ENCODE peak calls at places on chromosomes 4 and X, in five cellular contexts. X is stomach, Q is endothelial cell of umbilical vein, W is Peyer's patch, Z is thyroid gland. G is an unnamed sample. For H3K27me3 and H3K4me1, the result is how much of the 10 kb centered on the place peaks cover.

GRCh38 chr4:99507349-99507748 is 3.5 kb upstream of the C4orf17 start:
- DNase-seq in X (no peak), Q (no peak), W (no peak), Z (no peak), G (no peak)

GRCh38 chr4:40196724-40197281 is at the start of gene RHOH:
- DNase-seq in X (peak), Q (no peak), W (no peak), Z (no peak), G (no peak)

GRCh38 chr4:5772528-5773270 is 61.7 kb downstream of the EVC start:
- DNase-seq in X (no peak), Q (no peak), W (no peak), Z (no peak), G (no peak)

GRCh38 chrX:110384490-110384889 is 25.8 kb downstream of the RTL9 start:
- DNase-seq in X (no peak), Q (peak), W (no peak), Z (no peak), G (no peak)

GRCh38 chr4:136283973-136284372 is 1248.3 kb downstream of the PCDH18 start:
- DNase-seq in X (no peak), Q (no peak), W (no peak), Z (no peak), G (no peak)

GRCh38 chrX:84187501-84188319 is at the start of gene RPS6KA6:
- DNase-seq in X (no peak), Q (peak), W (peak), Z (peak), G (peak)

GRCh38 chr4:73343432-73343831 is 60.7 kb upstream of the ALB start:
- DNase-seq in X (no peak), Q (no peak), W (no peak), Z (no peak), G (no peak)

GRCh38 chrX:12206413-12206812 is 68.1 kb downstream of the FRMPD4 start:
- DNase-seq in X (no peak), Q (no peak), W (no peak), Z (no peak), G (no peak)

GRCh38 chrX:33183366-33183765 is 28.0 kb downstream of the DMD start:
- DNase-seq in X (peak), Q (peak), W (no peak), Z (peak), G (peak)

GRCh38 chr4:122658377-122658776 is 37.5 kb upstream of the IL21 start:
- DNase-seq in X (no peak), Q (no peak), W (no peak), Z (no peak), G (no peak)

GRCh38 chr4:119025916-119026661 is 109.5 kb upstream of the MYOZ2 start:
- DNase-seq in X (no peak), Q (no peak), W (no peak), Z (no peak), G (peak)

GRCh38 chrX:29690061-29690460 is 525.3 kb upstream of the MAGEB2 start:
- DNase-seq in X (no peak), Q (peak), W (no peak), Z (no peak), G (no peak)

GRCh38 chr4:123298798-123299197 is 97.8 kb upstream of the SPRY1 start:
- DNase-seq in X (no peak), Q (no peak), W (no peak), Z (no peak), G (no peak)

DNA sequence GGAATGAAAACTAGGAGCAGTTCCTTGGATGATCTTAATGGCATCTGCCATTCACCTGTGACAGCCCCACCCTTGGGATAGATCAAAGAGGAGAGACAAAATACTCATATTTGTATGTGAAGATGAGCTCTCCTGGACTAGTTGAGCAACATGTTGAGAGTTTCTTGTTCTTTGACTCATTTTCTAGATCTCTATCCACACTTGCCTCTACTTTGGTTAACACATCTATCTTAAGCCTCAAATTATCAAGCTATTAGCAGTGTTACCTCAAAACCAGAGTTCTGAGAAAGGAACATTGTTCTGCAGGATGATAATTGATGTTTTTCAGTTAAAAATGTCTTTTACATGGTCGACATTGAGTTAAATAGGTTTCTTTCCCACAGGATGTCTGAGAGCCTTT is 94.2 kb upstream of the TEX13D start:
- DNase-seq in X (no peak), Q (no peak), W (no peak), Z (no peak), G (no peak)
- H3K27me3 ChIP-seq in X (under half), Q (under half), W (under half), Z (under half), G (under half)

GRCh38 chr4:1808396-1808795 is 15.3 kb downstream of the FGFR3 start:
- DNase-seq in X (no peak), Q (no peak), W (no peak), Z (no peak), G (no peak)

GRCh38 chr4:1807258-1807777 is 14.2 kb downstream of the FGFR3 start:
- DNase-seq in X (no peak), Q (no peak), W (no peak), Z (no peak), G (no peak)

GRCh38 chr4:1808851-1809753 is 16.0 kb downstream of the FGFR3 start:
- DNase-seq in X (no peak), Q (no peak), W (no peak), Z (no peak), G (no peak)

GRCh38 chr4:1810765-1811164 is 17.7 kb downstream of the FGFR3 start:
- DNase-seq in X (no peak), Q (no peak), W (no peak), Z (no peak), G (no peak)

GRCh38 chr4:1809754-1810502 is 16.8 kb downstream of the FGFR3 start:
- DNase-seq in X (peak), Q (peak), W (peak), Z (peak), G (peak)
- TF ChIP-seq POLR2A in X (no peak), Q (no peak), W (no peak), Z (no peak), G (no peak)

GRCh38 chr4:581753-582361 is 5.8 kb upstream of the TMEM271 start:
- DNase-seq in X (no peak), Q (no peak), W (no peak), Z (no peak), G (no peak)
- H3K4me1 ChIP-seq in X (under half), Q (under half), W (under half), Z (under half), G (under half)

GRCh38 chr4:13547563-13548041 is 3.3 kb upstream of the NKX3-2 start:
- DNase-seq in X (no peak), Q (no peak), W (no peak), Z (no peak), G (no peak)
- H3K27me3 ChIP-seq in X (under half), Q (under half), W (half or more), Z (half or more), G (under half)

GRCh38 chr4:172061204-172061603 is 248.0 kb downstream of the GALNTL6 start:
- DNase-seq in X (no peak), Q (no peak), W (no peak), Z (no peak), G (no peak)

GRCh38 chr4:172055046-172055445 is 241.8 kb downstream of the GALNTL6 start:
- DNase-seq in X (no peak), Q (no peak), W (no peak), Z (no peak), G (no peak)

DNA sequence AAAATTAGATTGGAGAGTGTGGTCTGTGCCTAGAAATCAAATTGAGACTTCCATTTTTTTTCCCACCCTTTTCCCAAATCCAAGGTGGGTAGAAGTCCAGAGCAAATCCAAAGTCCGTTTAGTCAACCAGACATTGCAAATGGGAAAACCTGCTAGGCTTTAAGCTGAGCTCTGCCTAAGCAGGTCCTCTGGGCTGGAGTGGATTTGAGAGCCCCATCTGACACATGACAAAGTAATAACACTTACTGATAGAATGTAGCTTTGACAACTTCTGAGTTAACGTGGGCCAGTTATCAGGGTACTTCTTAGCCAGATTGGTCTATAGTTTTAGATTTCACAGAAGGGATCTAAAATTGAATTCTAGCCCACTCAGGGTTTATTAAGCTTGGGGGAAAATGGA is 242.3 kb downstream of the GALNTL6 start:
- DNase-seq in X (no peak), Q (no peak), W (no peak), Z (no peak), G (no peak)
- TF ChIP-seq POLR2A in X (no peak), Q (no peak), W (no peak), Z (no peak), G (no peak)

DNA sequence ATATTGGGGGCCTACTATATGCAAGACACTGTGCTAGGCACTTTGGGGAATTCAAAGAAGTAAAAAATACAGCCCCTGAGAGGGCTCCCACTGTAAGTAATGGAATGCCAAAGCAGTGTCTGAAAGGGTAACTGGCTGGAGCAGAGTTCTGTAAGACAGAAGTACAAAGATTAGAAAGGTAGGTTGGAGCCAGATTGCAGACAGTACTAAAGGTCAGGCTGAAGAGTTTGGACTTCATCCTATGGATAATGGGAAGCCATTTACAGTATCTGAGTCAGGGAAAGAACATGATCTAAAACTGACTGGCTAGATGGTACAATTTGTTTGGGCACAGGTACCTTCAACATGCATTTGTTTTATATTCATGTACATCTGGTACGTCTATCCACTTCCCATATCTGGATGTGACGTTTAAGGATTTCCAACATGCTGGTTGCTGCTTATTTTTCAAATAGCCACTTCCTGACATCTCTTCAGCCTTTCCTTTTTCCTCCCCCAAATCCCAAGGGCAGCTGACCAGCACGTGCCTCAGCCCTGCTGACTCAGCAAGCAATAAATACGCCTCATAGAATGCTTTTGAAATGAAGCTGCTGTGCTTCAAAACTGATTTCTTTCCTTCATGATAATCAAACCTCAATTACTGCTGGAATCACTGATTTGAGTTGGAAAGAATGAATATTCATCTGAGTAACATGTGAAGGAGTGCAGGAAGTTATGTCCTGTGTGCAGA is 9.5 kb downstream of the ENOX2 start:
- DNase-seq in X (no peak), Q (no peak), W (no peak), Z (no peak), G (no peak)
- H3K4me1 ChIP-seq in X (under half), Q (under half), W (under half), Z (under half), G (under half)